ENCODE peak calls at places on chromosome 4, in four cellular contexts. One of them, this sample, is unnamed. For H3K9me1 and H3K4me1, the result is how much of the 10 kb centered on the place peaks cover.

GRCh38 chr4:155496294-155496626 is 119.5 kb upstream of the MAP9 start:
- DNase-seq in endothelial cell of umbilical vein: no peak
- DNase-seq in IMR-90: no peak
- DNase-seq in K562: no peak
- DNase-seq in this sample: no peak

GRCh38 chr4:7134737-7135388 is 57.5 kb upstream of the SORCS2 start:
- DNase-seq in endothelial cell of umbilical vein: no peak
- DNase-seq in IMR-90: peak
- DNase-seq in K562: no peak
- DNase-seq in this sample: no peak

GRCh38 chr4:173707658-173708415 is 177.8 kb upstream of the HAND2 start:
- DNase-seq in endothelial cell of umbilical vein: no peak
- DNase-seq in IMR-90: no peak
- DNase-seq in K562: no peak
- DNase-seq in this sample: no peak

GRCh38 chr4:141027421-141027820 is 105.8 kb downstream of the RNF150 start:
- DNase-seq in endothelial cell of umbilical vein: no peak
- DNase-seq in IMR-90: peak
- DNase-seq in K562: no peak
- DNase-seq in this sample: no peak

GRCh38 chr4:29756966-29757365 is 963.2 kb upstream of the PCDH7 start:
- DNase-seq in endothelial cell of umbilical vein: no peak
- DNase-seq in IMR-90: no peak
- DNase-seq in K562: no peak
- DNase-seq in this sample: no peak

GRCh38 chr4:151239608-151240007 is 37.4 kb upstream of the PRSS48 start:
- DNase-seq in endothelial cell of umbilical vein: no peak
- DNase-seq in IMR-90: no peak
- DNase-seq in K562: no peak
- DNase-seq in this sample: no peak

GRCh38 chr4:140666889-140667614 is 89.1 kb downstream of the TBC1D9 start:
- DNase-seq in endothelial cell of umbilical vein: no peak
- DNase-seq in IMR-90: no peak
- DNase-seq in K562: no peak
- DNase-seq in this sample: no peak

GRCh38 chr4:144647095-144647959 is 1.4 kb downstream of the HHIP start:
- DNase-seq in endothelial cell of umbilical vein: peak
- DNase-seq in IMR-90: peak
- DNase-seq in K562: peak
- DNase-seq in this sample: no peak

GRCh38 chr4:99029852-99030251 is 34.3 kb downstream of the METAP1 start:
- DNase-seq in endothelial cell of umbilical vein: no peak
- DNase-seq in IMR-90: peak
- DNase-seq in K562: no peak
- DNase-seq in this sample: no peak

GRCh38 chr4:98623126-98623802 is 35.1 kb downstream of the TSPAN5 start:
- DNase-seq in endothelial cell of umbilical vein: no peak
- DNase-seq in IMR-90: no peak
- DNase-seq in K562: no peak
- DNase-seq in this sample: no peak

DNA sequence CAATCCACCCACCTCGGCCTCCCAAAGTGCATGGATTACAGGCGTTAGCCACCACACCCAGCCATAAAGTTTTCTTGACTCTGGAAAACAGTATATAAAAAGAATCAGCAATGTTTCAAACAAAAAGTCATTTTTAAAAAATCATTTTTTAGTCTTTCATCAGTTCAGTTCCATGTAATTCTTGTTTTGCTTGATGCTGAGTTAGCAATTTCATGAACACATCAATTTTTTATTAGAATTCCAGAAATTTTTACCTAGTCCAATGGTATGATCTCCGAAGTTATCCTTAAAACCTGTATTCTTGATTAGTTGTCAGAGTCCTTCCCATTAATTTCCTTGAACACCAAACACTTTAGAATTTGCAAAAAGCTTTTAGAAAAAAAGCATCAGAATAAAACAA is 56.8 kb downstream of the RCHY1 start:
- DNase-seq in endothelial cell of umbilical vein: no peak
- DNase-seq in IMR-90: no peak
- DNase-seq in K562: no peak
- DNase-seq in this sample: no peak
- H3K9me1 ChIP-seq in endothelial cell of umbilical vein: under half
- H3K9me1 ChIP-seq in IMR-90: under half
- H3K9me1 ChIP-seq in K562: under half
- H3K9me1 ChIP-seq in this sample: under half

GRCh38 chr4:8780596-8781368 is 90.9 kb downstream of the HMX1 start:
- DNase-seq in endothelial cell of umbilical vein: no peak
- DNase-seq in IMR-90: no peak
- DNase-seq in K562: no peak
- DNase-seq in this sample: no peak
- H3K9ac ChIP-seq in endothelial cell of umbilical vein: no peak
- H3K9ac ChIP-seq in IMR-90: no peak
- H3K9ac ChIP-seq in K562: no peak
- H3K9ac ChIP-seq in this sample: no peak

DNA sequence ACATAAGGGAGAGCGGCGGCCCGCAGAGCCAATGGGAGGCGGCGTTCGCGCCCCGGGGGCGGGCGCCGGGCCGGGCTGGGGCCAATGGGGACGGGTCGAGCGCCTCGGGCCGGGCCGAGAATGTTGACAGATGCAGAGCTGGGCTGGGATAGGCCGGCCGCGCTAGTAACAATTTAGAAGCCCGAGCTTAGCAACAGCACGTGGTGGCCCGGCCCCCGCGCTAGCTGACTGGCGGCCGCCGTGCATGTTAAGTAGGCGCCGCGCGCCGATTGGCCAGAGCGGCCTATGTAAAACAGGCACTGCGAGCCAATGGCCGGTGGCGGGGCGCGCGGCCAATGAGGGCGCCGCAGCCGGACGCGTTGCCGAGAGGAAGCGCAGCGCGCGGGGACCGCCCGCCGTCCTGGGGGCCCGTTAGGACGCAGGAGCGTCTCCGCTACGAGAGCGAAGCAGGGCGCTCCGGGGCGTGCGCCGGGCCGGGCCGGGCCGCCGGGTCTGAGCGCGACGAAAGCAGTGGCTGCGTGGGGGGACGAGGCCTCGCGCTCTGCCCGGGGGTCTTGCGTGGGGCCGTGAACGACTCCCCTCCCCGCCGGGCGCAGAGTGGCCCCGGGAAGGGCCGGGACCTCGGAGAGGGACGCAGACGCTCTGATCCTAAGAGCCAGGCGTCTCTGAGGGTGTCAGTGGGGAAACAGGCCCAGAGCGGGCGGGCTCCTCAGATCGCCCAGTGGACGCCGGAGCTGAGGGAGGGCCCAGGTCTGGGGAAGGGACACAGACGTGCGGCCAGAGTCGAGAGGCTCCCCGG is 435 bp upstream of the MXD4 start:
- DNase-seq in endothelial cell of umbilical vein: peak
- DNase-seq in IMR-90: peak
- DNase-seq in K562: peak
- DNase-seq in this sample: peak
- H3K4me1 ChIP-seq in endothelial cell of umbilical vein: under half
- H3K4me1 ChIP-seq in IMR-90: under half
- H3K4me1 ChIP-seq in K562: under half
- H3K4me1 ChIP-seq in this sample: under half

DNA sequence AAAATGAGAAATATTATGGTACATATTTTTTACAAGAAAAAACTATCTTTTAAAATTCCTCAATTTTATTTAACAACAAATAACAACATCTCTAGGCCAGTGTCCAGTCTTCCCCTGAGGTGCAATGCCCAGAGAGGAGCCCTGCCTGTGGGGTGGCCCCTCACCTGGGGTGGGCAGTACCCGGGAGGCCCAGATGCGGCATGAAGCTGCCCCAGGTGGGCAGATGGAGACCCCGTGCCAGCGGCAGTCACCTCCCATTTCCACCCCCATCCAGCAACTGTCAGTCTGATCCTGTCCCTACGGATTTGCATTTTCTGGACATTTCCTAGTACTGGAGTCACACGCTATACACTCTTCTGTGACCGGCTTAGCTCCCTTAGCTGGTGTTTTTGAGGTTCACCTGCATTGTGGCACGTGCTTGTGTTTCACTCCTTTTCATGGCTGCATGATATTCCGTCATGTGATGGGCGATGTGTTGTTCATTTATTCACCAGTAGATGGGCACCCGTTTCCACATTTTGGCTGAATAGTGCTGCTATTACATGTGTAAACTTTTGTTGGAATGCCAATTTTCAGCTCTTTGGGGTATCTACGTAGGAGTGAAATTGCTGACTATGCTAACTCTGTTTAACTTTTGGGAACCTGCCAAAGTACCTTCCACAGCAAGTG is 11.9 kb upstream of the MAEA start:
- DNase-seq in endothelial cell of umbilical vein: no peak
- DNase-seq in IMR-90: peak
- DNase-seq in K562: no peak
- DNase-seq in this sample: no peak
- H3K9me1 ChIP-seq in endothelial cell of umbilical vein: under half
- H3K9me1 ChIP-seq in IMR-90: under half
- H3K9me1 ChIP-seq in K562: under half
- H3K9me1 ChIP-seq in this sample: under half

This sample was measured in keratinocyte.